ENCODE peak calls at places on chromosomes 3 and 15, in six cellular contexts. One of them, this sample, is unnamed.

GRCh38 chr3:172203522-172204258 is 164.3 kb downstream of the FNDC3B start:
- DNase-seq in WERI-Rb-1: no peak
- DNase-seq in AG20443: no peak
- DNase-seq in ELF-1: no peak
- DNase-seq in HT1080: no peak
- DNase-seq in GF-D8: no peak
- DNase-seq in this sample: no peak

GRCh38 chr3:71690222-71690821 is 34.9 kb downstream of the EIF4E3 start:
- DNase-seq in HT1080: peak; percentile 40
- DNase-seq in ELF-1: peak; percentile 44
- DNase-seq in WERI-Rb-1: peak; percentile 14
- DNase-seq in AG20443: peak; percentile 65
- DNase-seq in GF-D8: no peak
- DNase-seq in this sample: peak; percentile 55

GRCh38 chr3:12181301-12181700 is 22.6 kb upstream of the TIMP4 start:
- DNase-seq in WERI-Rb-1: no peak
- DNase-seq in GF-D8: no peak
- DNase-seq in ELF-1: no peak
- DNase-seq in AG20443: no peak
- DNase-seq in HT1080: no peak
- DNase-seq in this sample: no peak

GRCh38 chr3:172595648-172596393 is 72.6 kb upstream of the TNFSF10 start:
- DNase-seq in WERI-Rb-1: peak; percentile 24
- DNase-seq in GF-D8: peak; percentile 4
- DNase-seq in AG20443: peak; percentile 71
- DNase-seq in HT1080: peak; percentile 74
- DNase-seq in ELF-1: peak; percentile 13
- DNase-seq in this sample: peak; percentile 37

GRCh38 chr15:63156086-63156707 is 1.1 kb downstream of the RPS27L start:
- DNase-seq in HT1080: peak; percentile 11
- DNase-seq in GF-D8: no peak
- DNase-seq in ELF-1: no peak
- DNase-seq in AG20443: no peak
- DNase-seq in WERI-Rb-1: no peak
- DNase-seq in this sample: no peak

GRCh38 chr3:194067949-194068362 is 68.0 kb upstream of the HES1 start:
- DNase-seq in WERI-Rb-1: no peak
- DNase-seq in HT1080: peak; percentile 71
- DNase-seq in AG20443: no peak
- DNase-seq in ELF-1: no peak
- DNase-seq in GF-D8: no peak
- DNase-seq in this sample: no peak

GRCh38 chr3:108588616-108589015 is 622 bp downstream of the CIP2A start:
- DNase-seq in HT1080: no peak
- DNase-seq in GF-D8: peak; percentile 23
- DNase-seq in ELF-1: no peak
- DNase-seq in AG20443: peak; percentile 8
- DNase-seq in WERI-Rb-1: no peak
- DNase-seq in this sample: no peak

GRCh38 chr15:60374628-60375081 is 23.1 kb downstream of the ANXA2 start:
- DNase-seq in WERI-Rb-1: no peak
- DNase-seq in ELF-1: peak; percentile 88
- DNase-seq in AG20443: peak; percentile 69
- DNase-seq in HT1080: peak; percentile 99
- DNase-seq in GF-D8: no peak
- DNase-seq in this sample: peak; percentile 98

GRCh38 chr3:133268772-133269171 is 131.1 kb upstream of the BFSP2 start:
- DNase-seq in HT1080: no peak
- DNase-seq in GF-D8: no peak
- DNase-seq in ELF-1: no peak
- DNase-seq in WERI-Rb-1: no peak
- DNase-seq in AG20443: no peak
- DNase-seq in this sample: no peak

This sample was measured in EL.